ENCODE peak calls at places on chromosomes 2 and 18, in eight cellular contexts. R is tibial artery, M is small intestine, Z is dorsolateral prefrontal cortex, S is heart left ventricle, K is A549, N is esophagus muscularis mucosa, T is coronary artery. E is an unnamed sample.

GRCh38 chr2:96503637-96504243 is 1.4 kb downstream of the NEURL3 start:
- DNase-seq in N (no peak), M (no peak), S (no peak), K (no peak), R (no peak), Z (no peak), T (no peak), E (no peak)

GRCh38 chr2:126850951-126851350 is 47.7 kb upstream of the TEX51 start:
- DNase-seq in R (no peak), K (no peak), Z (no peak), N (peak; percentile 78), T (peak; percentile 33), M (no peak), S (no peak), E (no peak)

GRCh38 chr2:212141499-212141898 is 397.1 kb downstream of the ERBB4 start:
- DNase-seq in M (no peak), T (no peak), Z (no peak), R (no peak), N (no peak), S (no peak), K (no peak), E (no peak)

GRCh38 chr2:220188031-220188430 is 560.6 kb downstream of the SLC4A3 start:
- DNase-seq in R (no peak), T (no peak), Z (no peak), M (no peak), S (no peak), K (peak; percentile 79), N (no peak), E (no peak)

GRCh38 chr2:24421668-24422067 is 61.3 kb upstream of the ITSN2 start:
- DNase-seq in K (peak; percentile 66), N (no peak), Z (peak; percentile 55), R (peak; percentile 69), M (peak; percentile 52), S (peak; percentile 72), T (no peak), E (no peak)

GRCh38 chr2:66252002-66252545 is 182.9 kb upstream of the MEIS1 start:
- DNase-seq in K (no peak), Z (no peak), N (no peak), M (no peak), T (no peak), S (no peak), R (no peak), E (no peak)

GRCh38 chr2:224838335-224838734 is 122.2 kb upstream of the CCDC195 start:
- DNase-seq in N (no peak), Z (no peak), M (no peak), S (no peak), T (no peak), K (no peak), R (no peak), E (no peak)

GRCh38 chr2:231256494-231256893 is 58.1 kb downstream of the ARMC9 start:
- DNase-seq in K (no peak), R (no peak), N (no peak), M (no peak), S (no peak), T (no peak), Z (no peak), E (no peak)

GRCh38 chr2:15982285-15982967 is 42.1 kb downstream of the MYCN start:
- DNase-seq in N (no peak), Z (no peak), R (no peak), M (no peak), S (no peak), K (no peak), T (no peak), E (no peak)

GRCh38 chr2:46540496-46541342 is 61.4 kb downstream of the TMEM247 start:
- DNase-seq in R (peak; percentile 57), N (peak; percentile 85), M (no peak), S (peak; percentile 60), T (peak; percentile 78), K (peak; percentile 68), Z (no peak), E (no peak)

GRCh38 chr2:232372231-232373208 is 6.0 kb upstream of the ALPP start:
- DNase-seq in M (no peak), K (no peak), T (no peak), R (no peak), S (no peak), Z (peak; percentile 26), N (no peak), E (no peak)

GRCh38 chr2:10573709-10574108 is 116.1 kb downstream of the NOL10 start:
- DNase-seq in M (no peak), S (no peak), N (no peak), K (no peak), T (no peak), R (no peak), Z (no peak), E (no peak)

GRCh38 chr2:136490100-136490499 is 275.2 kb upstream of the THSD7B start:
- DNase-seq in T (no peak), M (no peak), Z (no peak), N (no peak), S (no peak), K (no peak), R (no peak), E (no peak)

GRCh38 chr18:57444301-57444759 is 9.2 kb downstream of the ONECUT2 start:
- DNase-seq in Z (no peak), K (no peak), T (no peak), R (no peak), N (peak; percentile 62), M (peak; percentile 76), S (no peak), E (no peak)

GRCh38 chr2:66445076-66445724 is 10.3 kb downstream of the MEIS1 start:
- DNase-seq in M (no peak), R (no peak), N (no peak), T (no peak), K (no peak), S (peak; percentile 50), Z (no peak), E (no peak)

GRCh38 chr2:120703330-120703994 is 32.2 kb upstream of the GLI2 start:
- DNase-seq in K (peak; percentile 45), S (no peak), R (no peak), T (no peak), Z (no peak), M (no peak), N (no peak), E (no peak)

GRCh38 chr18:35582899-35583558 is 1.5 kb downstream of the GALNT1 start:
- DNase-seq in M (peak; percentile 71), R (no peak), K (no peak), Z (no peak), T (no peak), S (no peak), N (no peak), E (peak; percentile 84)

GRCh38 chr2:177419274-177419673 is 26.7 kb downstream of the AGPS start:
- DNase-seq in R (no peak), K (no peak), M (no peak), N (no peak), Z (no peak), T (no peak), S (no peak), E (peak; percentile 21)

GRCh38 chr2:181036848-181037603 is 56.6 kb downstream of the UBE2E3 start:
- DNase-seq in T (no peak), M (no peak), N (no peak), Z (no peak), K (no peak), R (no peak), S (no peak), E (peak; percentile 75)

GRCh38 chr2:49113046-49113445 is 41.3 kb downstream of the FSHR start:
- DNase-seq in K (no peak), R (no peak), T (no peak), M (no peak), Z (no peak), N (no peak), S (no peak), E (no peak)

GRCh38 chr2:159140070-159140774 is 146.3 kb downstream of the WDSUB1 start:
- DNase-seq in K (no peak), R (no peak), T (no peak), N (no peak), Z (no peak), S (no peak), M (peak; percentile 35), E (no peak)

GRCh38 chr2:182868423-182868822 is 2.0 kb upstream of the FRZB start:
- DNase-seq in T (no peak), S (no peak), Z (no peak), N (no peak), R (no peak), M (no peak), K (no peak), E (no peak)

GRCh38 chr2:240965905-240966456 is 32.4 kb upstream of the SNED1 start:
- DNase-seq in R (peak; percentile 17), K (no peak), M (no peak), N (no peak), S (peak; percentile 26), Z (no peak), T (no peak), E (no peak)

GRCh38 chr2:238720232-238720672 is 127.6 kb upstream of the TWIST2 start:
- DNase-seq in Z (no peak), N (peak; percentile 90), M (peak; percentile 43), S (no peak), T (no peak), R (peak; percentile 65), K (peak; percentile 59), E (no peak)

GRCh38 chr18:79765491-79766245 is 32.1 kb upstream of the KCNG2 start:
- DNase-seq in S (no peak), K (no peak), Z (peak; percentile 3), N (no peak), M (no peak), R (no peak), T (no peak), E (no peak)

GRCh38 chr2:179180242-179180641 is 84.4 kb downstream of the SESTD1 start:
- DNase-seq in M (no peak), K (no peak), T (no peak), N (no peak), S (no peak), Z (no peak), R (no peak), E (no peak)

GRCh38 chr2:43105586-43106562 is 120.5 kb downstream of the ZFP36L2 start:
- DNase-seq in M (peak; percentile 35), K (peak; percentile 45), T (no peak), Z (no peak), N (no peak), S (peak; percentile 83), R (peak; percentile 72), E (no peak)

GRCh38 chr18:11984091-11984490 is 2.8 kb downstream of the IMPA2 start:
- DNase-seq in S (no peak), K (no peak), M (no peak), Z (peak; percentile 35), T (no peak), N (no peak), R (no peak), E (no peak)
- H3K4me3 ChIP-seq in S (peak overlapping the region; percentile 87), K (no peak overlapping the region), M (no peak overlapping the region), Z (no peak overlapping the region), T (no peak overlapping the region), N (peak overlapping the region; percentile 69), R (no peak overlapping the region), E (no peak overlapping the region)

GRCh38 chr2:237411683-237412349 is 2.1 kb downstream of the COL6A3 start:
- DNase-seq in R (peak; percentile 65), N (peak; percentile 92), K (no peak), M (no peak), T (no peak), Z (no peak), S (peak; percentile 42), E (no peak)
- H3K4me3 ChIP-seq in R (peak overlapping the region; percentile 58), N (peak overlapping the region; percentile 59), K (no peak overlapping the region), M (peak overlapping the region; percentile 25), T (peak overlapping the region; percentile 74), Z (no peak overlapping the region), S (peak overlapping the region; percentile 71), E (no peak overlapping the region)

GRCh38 chr2:206805922-206806607 is 40.7 kb downstream of the FASTKD2 start:
- DNase-seq in K (no peak), S (no peak), Z (no peak), T (no peak), R (no peak), N (no peak), M (no peak), E (peak; percentile 70)
- H3K4me3 ChIP-seq in K (no peak overlapping the region), S (no peak overlapping the region), Z (no peak overlapping the region), T (no peak overlapping the region), R (no peak overlapping the region), N (no peak overlapping the region), M (no peak overlapping the region), E (no peak overlapping the region)

GRCh38 chr2:77521482-77521881 is 694 bp downstream of the LRRTM4 start:
- DNase-seq in Z (no peak), K (no peak), T (no peak), N (no peak), S (no peak), R (no peak), M (no peak), E (no peak)
- H3K4me3 ChIP-seq in Z (peak overlapping the region; percentile 61), K (no peak overlapping the region), T (no peak overlapping the region), N (peak overlapping the region; percentile 26), S (peak overlapping the region; percentile 30), R (no peak overlapping the region), M (no peak overlapping the region), E (no peak overlapping the region)